ENCODE peak calls at places on chromosomes 7 and 10, in five cellular contexts. K is testis, P is RWPE1, W is left ventricle myocardium inferior, X is mucosa of descending colon. S is an unnamed sample.

GRCh38 chr10:79502561-79503309 is 9.6 kb upstream of the EIF5AL1 start:
- DNase-seq in X (no peak), P (no peak), K (peak; percentile 18), W (no peak), S (no peak)

GRCh38 chr7:15603124-15603523 is 41.3 kb upstream of the AGMO start:
- DNase-seq in K (no peak), X (no peak), W (no peak), P (no peak), S (no peak)

GRCh38 chr7:127874049-127874636 is 157.1 kb downstream of the LRRC4 start:
- DNase-seq in X (no peak), W (no peak), K (no peak), P (no peak), S (no peak)

GRCh38 chr7:79506481-79506880 is 53.0 kb upstream of the MAGI2 start:
- DNase-seq in P (no peak), W (no peak), K (no peak), X (no peak), S (no peak)

GRCh38 chr7:101696-102376 is 90.5 kb upstream of the FAM20C start:
- DNase-seq in P (peak; percentile 86), X (no peak), W (no peak), K (no peak), S (no peak)

GRCh38 chr7:28041508-28042314 is 138.9 kb downstream of the JAZF1 start:
- DNase-seq in P (peak; percentile 40), W (no peak), X (no peak), K (no peak), S (no peak)

GRCh38 chr10:5620966-5621365 is 45.4 kb downstream of the ASB13 start:
- DNase-seq in X (no peak), W (no peak), K (no peak), P (no peak), S (no peak)

GRCh38 chr10:125152646-125153368 is 7.6 kb downstream of the CTBP2 start:
- DNase-seq in P (no peak), X (peak; percentile 82), W (peak; percentile 77), K (peak; percentile 85), S (peak; percentile 82)

GRCh38 chr10:101287922-101288638 is 58.8 kb upstream of the LBX1 start:
- DNase-seq in X (no peak), K (peak; percentile 72), W (no peak), P (no peak), S (no peak)

GRCh38 chr10:13414855-13415254 is 66.8 kb upstream of the SEPHS1 start:
- DNase-seq in X (no peak), W (no peak), P (no peak), K (no peak), S (no peak)

GRCh38 chr7:106775552-106775936 is 89.5 kb upstream of the PIK3CG start:
- DNase-seq in X (no peak), W (no peak), P (peak; percentile 75), K (no peak), S (no peak)

GRCh38 chr7:6533893-6534804 is 17.1 kb downstream of the GRID2IP start:
- DNase-seq in K (no peak), W (no peak), P (no peak), X (no peak), S (no peak)

GRCh38 chr7:158413962-158414961 is 173.4 kb downstream of the PTPRN2 start:
- DNase-seq in W (no peak), P (no peak), K (no peak), X (no peak), S (no peak)

GRCh38 chr10:1939016-1939415 is 201.7 kb upstream of the ADARB2 start:
- DNase-seq in P (no peak), W (no peak), X (no peak), K (no peak), S (no peak)

GRCh38 chr7:39910108-39910869 is 39.8 kb upstream of the CDK13 start:
- DNase-seq in P (no peak), W (no peak), K (no peak), X (no peak), S (no peak)

GRCh38 chr7:36905836-36906235 is 181.5 kb upstream of the AOAH start:
- DNase-seq in P (no peak), W (no peak), K (no peak), X (no peak), S (no peak)

GRCh38 chr10:102280397-102281015 is 35.2 kb downstream of the GBF1 start:
- DNase-seq in X (no peak), K (no peak), P (no peak), W (peak; percentile 37), S (no peak)

GRCh38 chr10:119441151-119441821 is 101.2 kb downstream of the RGS10 start:
- DNase-seq in W (peak; percentile 54), K (peak; percentile 38), P (no peak), X (peak; percentile 42), S (peak; percentile 79)

GRCh38 chr7:519974-520458 is 370 bp upstream of the PDGFA start:
- DNase-seq in K (no peak), W (peak; percentile 63), X (no peak), P (peak; percentile 55), S (no peak)

GRCh38 chr10:69382382-69383117 is 34.2 kb downstream of the TACR2 start:
- DNase-seq in K (no peak), W (no peak), X (no peak), P (peak; percentile 64), S (no peak)

GRCh38 chr7:22147113-22147512 is 201.4 kb upstream of the CDCA7L start:
- DNase-seq in P (no peak), X (no peak), K (peak; percentile 38), W (no peak), S (no peak)

GRCh38 chr7:11235491-11235890 is 261.8 kb downstream of the PHF14 start:
- DNase-seq in X (no peak), P (no peak), W (no peak), K (no peak), S (no peak)

GRCh38 chr10:71443676-71444075 is 47.0 kb downstream of the CDH23 start:
- DNase-seq in X (no peak), W (no peak), K (no peak), P (no peak), S (no peak)

GRCh38 chr7:105013818-105014724 is at the start of gene KMT2E:
- DNase-seq in X (peak; percentile 93), W (peak; percentile 90), K (peak; percentile 91), P (peak; percentile 69), S (peak; percentile 95)

GRCh38 chr7:2715341-2716231 is 27.6 kb downstream of the AMZ1 start:
- DNase-seq in X (no peak), P (no peak), W (no peak), K (no peak), S (no peak)

GRCh38 chr7:31160956-31161355 is 108.8 kb downstream of the ADCYAP1R1 start:
- DNase-seq in X (no peak), K (no peak), P (no peak), W (no peak), S (no peak)

GRCh38 chr7:30914611-30915601 is 3.3 kb downstream of the AQP1 start:
- DNase-seq in X (peak; percentile 50), K (no peak), W (no peak), P (peak; percentile 41), S (peak; percentile 74)

GRCh38 chr7:139774376-139774775 is 3.4 kb downstream of the HIPK2 start:
- DNase-seq in X (no peak), K (no peak), W (no peak), P (peak; percentile 38), S (no peak)

GRCh38 chr7:157008206-157009169 is 2.0 kb downstream of the MNX1 start:
- DNase-seq in X (no peak), P (no peak), K (no peak), W (no peak), S (no peak)

GRCh38 chr10:19817251-19818046 is 1.2 kb downstream of the PLXDC2 start:
- DNase-seq in X (peak; percentile 63), W (no peak), P (no peak), K (peak; percentile 46), S (no peak)
- TF ChIP-seq CTCF in X (no peak), W (no peak), P (peak; percentile 22), K (no peak), S (peak; percentile 11)

DNA sequence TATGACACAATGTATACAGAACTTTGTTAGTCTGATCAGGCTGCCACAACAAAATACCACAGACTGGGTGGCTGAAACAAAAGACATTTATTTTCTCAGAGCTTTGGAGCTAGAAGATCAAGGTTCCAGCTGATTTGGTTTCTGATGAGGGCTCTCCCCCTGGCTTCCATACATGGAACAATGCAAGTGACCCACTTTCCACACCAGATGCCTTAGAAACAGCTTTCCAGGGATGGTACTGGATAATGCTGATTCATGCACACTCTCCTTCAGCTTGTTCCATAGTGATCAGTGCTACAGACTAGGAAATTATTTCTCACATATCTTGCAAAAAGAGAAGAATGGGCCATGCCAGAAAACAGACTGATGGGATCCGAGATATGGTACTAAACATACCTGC is 1274.9 kb upstream of the SORCS1 start:
- DNase-seq in W (no peak), X (no peak), P (no peak), K (peak; percentile 31), S (no peak)
- TF ChIP-seq CTCF in W (no peak), X (no peak), P (no peak), K (no peak), S (no peak)

DNA sequence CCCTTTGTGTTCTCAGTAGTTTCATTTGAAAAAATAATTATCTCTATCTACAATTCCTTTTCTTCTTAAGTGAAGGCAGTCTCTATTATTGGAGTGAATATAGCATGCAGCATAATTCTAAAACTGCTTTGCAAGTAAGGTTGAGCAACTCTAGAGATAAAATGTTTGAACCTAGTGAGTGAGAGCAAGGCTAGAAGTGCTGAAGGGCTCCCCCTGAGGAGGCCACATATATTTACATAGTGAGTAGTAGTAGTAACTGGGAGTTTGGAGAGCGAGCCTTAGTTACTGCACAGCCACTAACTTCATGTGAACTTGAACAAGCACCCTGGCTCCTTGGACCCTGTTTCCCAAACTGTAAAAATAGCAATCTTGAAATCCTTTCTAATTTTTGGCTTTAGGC is 141.5 kb upstream of the DKK1 start:
- DNase-seq in X (no peak), P (no peak), K (no peak), W (no peak), S (no peak)
- TF ChIP-seq CTCF in X (no peak), P (no peak), K (no peak), W (peak; percentile 43), S (no peak)

GRCh38 chr7:91082854-91083495 is 181.3 kb upstream of the FZD1 start:
- DNase-seq in P (peak; percentile 17), W (no peak), K (no peak), X (no peak), S (no peak)
- TF ChIP-seq CTCF in P (peak; percentile 82), W (peak; percentile 71), K (no peak), X (no peak), S (peak; percentile 59)

DNA sequence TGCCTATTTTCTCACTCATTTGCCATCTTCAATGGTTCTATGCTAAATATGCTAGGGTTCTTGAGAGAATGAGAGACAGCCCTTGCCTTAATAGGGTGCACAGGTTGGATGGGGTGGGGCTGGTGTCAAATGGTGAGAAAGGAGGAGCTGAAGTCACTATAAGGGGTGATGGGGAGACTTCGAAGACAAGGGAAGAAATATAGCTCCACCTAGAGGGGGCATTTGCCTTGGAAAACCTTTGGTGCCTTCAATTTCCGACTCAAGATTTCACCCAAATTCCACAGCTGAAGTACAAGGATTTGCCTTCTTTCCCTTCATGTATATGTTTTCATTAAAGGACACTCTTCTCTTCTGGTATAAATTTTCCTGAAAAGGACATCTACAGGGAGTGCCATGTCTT is 5.6 kb downstream of the PTN start:
- DNase-seq in P (no peak), W (no peak), K (no peak), X (no peak), S (no peak)
- TF ChIP-seq CTCF in P (no peak), W (no peak), K (no peak), X (no peak), S (no peak)